ENCODE peak calls at places on chromosome 16, in nine cellular contexts. One of them, this sample, is unnamed.

GRCh38 chr16:85412911-85413520 is 200.1 kb upstream of the GSE1 start:
- DNase-seq in neuronal stem cell: no peak
- DNase-seq in heart right ventricle: no peak
- DNase-seq in cardiac fibroblast: no peak
- DNase-seq in keratinocyte: no peak
- DNase-seq in breast epithelium: no peak
- DNase-seq in fibroblast of lung: no peak
- DNase-seq in tibial nerve: no peak
- DNase-seq in CD8-positive, alpha-beta T cell: no peak
- DNase-seq in this sample: no peak

GRCh38 chr16:9092282-9092962 is 978 bp downstream of the HAPSTR1 start:
- DNase-seq in neuronal stem cell: peak; percentile 41
- DNase-seq in heart right ventricle: peak; percentile 55
- DNase-seq in cardiac fibroblast: no peak
- DNase-seq in keratinocyte: no peak
- DNase-seq in breast epithelium: no peak
- DNase-seq in fibroblast of lung: no peak
- DNase-seq in tibial nerve: no peak
- DNase-seq in CD8-positive, alpha-beta T cell: peak; percentile 57
- DNase-seq in this sample: no peak

GRCh38 chr16:67543582-67543981 is 15.0 kb downstream of the RIPOR1 start:
- DNase-seq in neuronal stem cell: no peak
- DNase-seq in heart right ventricle: no peak
- DNase-seq in cardiac fibroblast: no peak
- DNase-seq in keratinocyte: no peak
- DNase-seq in breast epithelium: no peak
- DNase-seq in fibroblast of lung: no peak
- DNase-seq in tibial nerve: no peak
- DNase-seq in CD8-positive, alpha-beta T cell: no peak
- DNase-seq in this sample: no peak

GRCh38 chr16:86133847-86134375 is 234.9 kb downstream of the IRF8 start:
- DNase-seq in neuronal stem cell: no peak
- DNase-seq in heart right ventricle: no peak
- DNase-seq in cardiac fibroblast: no peak
- DNase-seq in keratinocyte: no peak
- DNase-seq in breast epithelium: no peak
- DNase-seq in fibroblast of lung: no peak
- DNase-seq in tibial nerve: no peak
- DNase-seq in CD8-positive, alpha-beta T cell: no peak
- DNase-seq in this sample: no peak

GRCh38 chr16:10123141-10123540 is 59.1 kb downstream of the GRIN2A start:
- DNase-seq in neuronal stem cell: no peak
- DNase-seq in heart right ventricle: no peak
- DNase-seq in cardiac fibroblast: peak; percentile 28
- DNase-seq in keratinocyte: no peak
- DNase-seq in breast epithelium: no peak
- DNase-seq in fibroblast of lung: no peak
- DNase-seq in tibial nerve: no peak
- DNase-seq in CD8-positive, alpha-beta T cell: no peak
- DNase-seq in this sample: no peak

GRCh38 chr16:23255000-23255399 is 47.1 kb upstream of the SCNN1B start:
- DNase-seq in neuronal stem cell: no peak
- DNase-seq in heart right ventricle: no peak
- DNase-seq in cardiac fibroblast: no peak
- DNase-seq in keratinocyte: no peak
- DNase-seq in breast epithelium: no peak
- DNase-seq in fibroblast of lung: no peak
- DNase-seq in tibial nerve: no peak
- DNase-seq in CD8-positive, alpha-beta T cell: no peak
- DNase-seq in this sample: no peak

GRCh38 chr16:16778322-16778721 is 399.4 kb downstream of the NPIPA7 start:
- DNase-seq in neuronal stem cell: no peak
- DNase-seq in heart right ventricle: no peak
- DNase-seq in cardiac fibroblast: no peak
- DNase-seq in keratinocyte: no peak
- DNase-seq in breast epithelium: no peak
- DNase-seq in fibroblast of lung: no peak
- DNase-seq in tibial nerve: no peak
- DNase-seq in CD8-positive, alpha-beta T cell: no peak
- DNase-seq in this sample: no peak

GRCh38 chr16:3780570-3780969 is 63.2 kb upstream of the TRAP1 start:
- DNase-seq in neuronal stem cell: no peak
- DNase-seq in heart right ventricle: no peak
- DNase-seq in cardiac fibroblast: no peak
- DNase-seq in keratinocyte: no peak
- DNase-seq in breast epithelium: no peak
- DNase-seq in fibroblast of lung: peak; percentile 41
- DNase-seq in tibial nerve: no peak
- DNase-seq in CD8-positive, alpha-beta T cell: no peak
- DNase-seq in this sample: no peak

GRCh38 chr16:53285236-53285635 is 149.0 kb upstream of the RBL2 start:
- DNase-seq in neuronal stem cell: no peak
- DNase-seq in heart right ventricle: no peak
- DNase-seq in cardiac fibroblast: no peak
- DNase-seq in keratinocyte: no peak
- DNase-seq in breast epithelium: no peak
- DNase-seq in fibroblast of lung: no peak
- DNase-seq in tibial nerve: no peak
- DNase-seq in CD8-positive, alpha-beta T cell: no peak
- DNase-seq in this sample: no peak

GRCh38 chr16:56916571-56917403 is 15.2 kb upstream of the HERPUD1 start:
- DNase-seq in neuronal stem cell: no peak
- DNase-seq in heart right ventricle: no peak
- DNase-seq in cardiac fibroblast: no peak
- DNase-seq in keratinocyte: no peak
- DNase-seq in breast epithelium: no peak
- DNase-seq in fibroblast of lung: no peak
- DNase-seq in tibial nerve: no peak
- DNase-seq in CD8-positive, alpha-beta T cell: no peak
- DNase-seq in this sample: no peak

GRCh38 chr16:54072237-54072636 is 214.3 kb downstream of the IRX3 start:
- DNase-seq in neuronal stem cell: no peak
- DNase-seq in heart right ventricle: no peak
- DNase-seq in cardiac fibroblast: no peak
- DNase-seq in keratinocyte: no peak
- DNase-seq in breast epithelium: no peak
- DNase-seq in fibroblast of lung: no peak
- DNase-seq in tibial nerve: no peak
- DNase-seq in CD8-positive, alpha-beta T cell: no peak
- DNase-seq in this sample: no peak

GRCh38 chr16:886084-886543 is 84.7 kb downstream of the LMF1 start:
- DNase-seq in neuronal stem cell: peak; percentile 18
- DNase-seq in heart right ventricle: no peak
- DNase-seq in cardiac fibroblast: no peak
- DNase-seq in keratinocyte: no peak
- DNase-seq in breast epithelium: no peak
- DNase-seq in fibroblast of lung: peak; percentile 5
- DNase-seq in tibial nerve: no peak
- DNase-seq in CD8-positive, alpha-beta T cell: no peak
- DNase-seq in this sample: no peak

GRCh38 chr16:885391-885790 is 84.9 kb upstream of the GNG13 start:
- DNase-seq in neuronal stem cell: no peak
- DNase-seq in heart right ventricle: no peak
- DNase-seq in cardiac fibroblast: no peak
- DNase-seq in keratinocyte: no peak
- DNase-seq in breast epithelium: no peak
- DNase-seq in fibroblast of lung: no peak
- DNase-seq in tibial nerve: no peak
- DNase-seq in CD8-positive, alpha-beta T cell: no peak
- DNase-seq in this sample: no peak

GRCh38 chr16:888901-889570 is 81.7 kb downstream of the LMF1 start:
- DNase-seq in neuronal stem cell: no peak
- DNase-seq in heart right ventricle: no peak
- DNase-seq in cardiac fibroblast: no peak
- DNase-seq in keratinocyte: no peak
- DNase-seq in breast epithelium: no peak
- DNase-seq in fibroblast of lung: no peak
- DNase-seq in tibial nerve: no peak
- DNase-seq in CD8-positive, alpha-beta T cell: no peak
- DNase-seq in this sample: no peak

GRCh38 chr16:887846-888245 is 82.9 kb downstream of the LMF1 start:
- DNase-seq in neuronal stem cell: no peak
- DNase-seq in heart right ventricle: no peak
- DNase-seq in cardiac fibroblast: no peak
- DNase-seq in keratinocyte: no peak
- DNase-seq in breast epithelium: no peak
- DNase-seq in fibroblast of lung: no peak
- DNase-seq in tibial nerve: no peak
- DNase-seq in CD8-positive, alpha-beta T cell: no peak
- DNase-seq in this sample: no peak

GRCh38 chr16:886802-887731 is 83.7 kb downstream of the LMF1 start:
- DNase-seq in neuronal stem cell: peak; percentile 6
- DNase-seq in heart right ventricle: no peak
- DNase-seq in cardiac fibroblast: no peak
- DNase-seq in keratinocyte: no peak
- DNase-seq in breast epithelium: no peak
- DNase-seq in fibroblast of lung: no peak
- DNase-seq in tibial nerve: no peak
- DNase-seq in CD8-positive, alpha-beta T cell: no peak
- DNase-seq in this sample: no peak
- H3K4me3 ChIP-seq in neuronal stem cell: no peak overlapping the region
- H3K4me3 ChIP-seq in heart right ventricle: no peak overlapping the region
- H3K4me3 ChIP-seq in cardiac fibroblast: no peak overlapping the region
- H3K4me3 ChIP-seq in keratinocyte: no peak overlapping the region
- H3K4me3 ChIP-seq in breast epithelium: no peak overlapping the region
- H3K4me3 ChIP-seq in fibroblast of lung: no peak overlapping the region
- H3K4me3 ChIP-seq in tibial nerve: no peak overlapping the region
- H3K4me3 ChIP-seq in CD8-positive, alpha-beta T cell: no peak overlapping the region
- H3K4me3 ChIP-seq in this sample: no peak overlapping the region

GRCh38 chr16:55136356-55136755 is 187.6 kb upstream of the IRX6 start:
- DNase-seq in neuronal stem cell: no peak
- DNase-seq in heart right ventricle: no peak
- DNase-seq in cardiac fibroblast: no peak
- DNase-seq in keratinocyte: no peak
- DNase-seq in breast epithelium: no peak
- DNase-seq in fibroblast of lung: no peak
- DNase-seq in tibial nerve: no peak
- DNase-seq in CD8-positive, alpha-beta T cell: no peak
- DNase-seq in this sample: no peak

GRCh38 chr16:55138298-55138697 is 185.7 kb upstream of the IRX6 start:
- DNase-seq in neuronal stem cell: no peak
- DNase-seq in heart right ventricle: no peak
- DNase-seq in cardiac fibroblast: no peak
- DNase-seq in keratinocyte: no peak
- DNase-seq in breast epithelium: no peak
- DNase-seq in fibroblast of lung: no peak
- DNase-seq in tibial nerve: no peak
- DNase-seq in CD8-positive, alpha-beta T cell: no peak
- DNase-seq in this sample: no peak

GRCh38 chr16:55133654-55134053 is 190.3 kb upstream of the IRX6 start:
- DNase-seq in neuronal stem cell: no peak
- DNase-seq in heart right ventricle: no peak
- DNase-seq in cardiac fibroblast: no peak
- DNase-seq in keratinocyte: no peak
- DNase-seq in breast epithelium: no peak
- DNase-seq in fibroblast of lung: no peak
- DNase-seq in tibial nerve: no peak
- DNase-seq in CD8-positive, alpha-beta T cell: no peak
- DNase-seq in this sample: no peak
- H3K4me3 ChIP-seq in neuronal stem cell: no peak overlapping the region
- H3K4me3 ChIP-seq in heart right ventricle: no peak overlapping the region
- H3K4me3 ChIP-seq in cardiac fibroblast: no peak overlapping the region
- H3K4me3 ChIP-seq in keratinocyte: no peak overlapping the region
- H3K4me3 ChIP-seq in breast epithelium: no peak overlapping the region
- H3K4me3 ChIP-seq in fibroblast of lung: no peak overlapping the region
- H3K4me3 ChIP-seq in tibial nerve: no peak overlapping the region
- H3K4me3 ChIP-seq in CD8-positive, alpha-beta T cell: no peak overlapping the region
- H3K4me3 ChIP-seq in this sample: no peak overlapping the region

GRCh38 chr16:11403920-11404319 is 58.7 kb downstream of the RMI2 start:
- DNase-seq in neuronal stem cell: no peak
- DNase-seq in heart right ventricle: no peak
- DNase-seq in cardiac fibroblast: no peak
- DNase-seq in keratinocyte: no peak
- DNase-seq in breast epithelium: no peak
- DNase-seq in fibroblast of lung: no peak
- DNase-seq in tibial nerve: no peak
- DNase-seq in CD8-positive, alpha-beta T cell: no peak
- DNase-seq in this sample: no peak
- H3K4me3 ChIP-seq in neuronal stem cell: no peak overlapping the region
- H3K4me3 ChIP-seq in heart right ventricle: no peak overlapping the region
- H3K4me3 ChIP-seq in cardiac fibroblast: no peak overlapping the region
- H3K4me3 ChIP-seq in keratinocyte: no peak overlapping the region
- H3K4me3 ChIP-seq in breast epithelium: no peak overlapping the region
- H3K4me3 ChIP-seq in fibroblast of lung: no peak overlapping the region
- H3K4me3 ChIP-seq in tibial nerve: no peak overlapping the region
- H3K4me3 ChIP-seq in CD8-positive, alpha-beta T cell: no peak overlapping the region
- H3K4me3 ChIP-seq in this sample: no peak overlapping the region

GRCh38 chr16:49492090-49492801 is 118.6 kb downstream of the C16orf78 start:
- DNase-seq in neuronal stem cell: peak; percentile 62
- DNase-seq in heart right ventricle: peak; percentile 29
- DNase-seq in cardiac fibroblast: peak; percentile 9
- DNase-seq in keratinocyte: no peak
- DNase-seq in breast epithelium: no peak
- DNase-seq in fibroblast of lung: no peak
- DNase-seq in tibial nerve: no peak
- DNase-seq in CD8-positive, alpha-beta T cell: peak; percentile 21
- DNase-seq in this sample: no peak
- H3K4me3 ChIP-seq in neuronal stem cell: no peak overlapping the region
- H3K4me3 ChIP-seq in heart right ventricle: peak overlapping the region; percentile 56
- H3K4me3 ChIP-seq in cardiac fibroblast: no peak overlapping the region
- H3K4me3 ChIP-seq in keratinocyte: no peak overlapping the region
- H3K4me3 ChIP-seq in breast epithelium: peak overlapping the region; percentile 48
- H3K4me3 ChIP-seq in fibroblast of lung: no peak overlapping the region
- H3K4me3 ChIP-seq in tibial nerve: peak overlapping the region; percentile 42
- H3K4me3 ChIP-seq in CD8-positive, alpha-beta T cell: no peak overlapping the region
- H3K4me3 ChIP-seq in this sample: no peak overlapping the region